ENCODE peak calls at places on chromosomes 7 and 10, in five cellular contexts. One of them, this sample, is unnamed.

GRCh38 chr7:40232242-40232929 is 97.6 kb downstream of the SUGCT start:
- DNase-seq in fibroblast of the conjunctiva: peak
- DNase-seq in naive thymus-derived CD8-positive, alpha-beta T cell: no peak
- DNase-seq in lower lobe of right lung: no peak
- DNase-seq in activated naive CD4-positive, alpha-beta T cell treated with Interleukin-2 at 50 U/mL for 16 hours: no peak
- DNase-seq in this sample: no peak

GRCh38 chr10:35089641-35090161 is 440 bp downstream of the CUL2 start:
- DNase-seq in fibroblast of the conjunctiva: no peak
- DNase-seq in naive thymus-derived CD8-positive, alpha-beta T cell: no peak
- DNase-seq in lower lobe of right lung: no peak
- DNase-seq in activated naive CD4-positive, alpha-beta T cell treated with Interleukin-2 at 50 U/mL for 16 hours: peak
- DNase-seq in this sample: no peak

GRCh38 chr10:113094114-113094486 is 144.1 kb downstream of the TCF7L2 start:
- DNase-seq in fibroblast of the conjunctiva: no peak
- DNase-seq in naive thymus-derived CD8-positive, alpha-beta T cell: no peak
- DNase-seq in lower lobe of right lung: no peak
- DNase-seq in activated naive CD4-positive, alpha-beta T cell treated with Interleukin-2 at 50 U/mL for 16 hours: no peak
- DNase-seq in this sample: no peak

GRCh38 chr7:25360471-25360870 is 132.2 kb upstream of the NPVF start:
- DNase-seq in fibroblast of the conjunctiva: no peak
- DNase-seq in naive thymus-derived CD8-positive, alpha-beta T cell: no peak
- DNase-seq in lower lobe of right lung: no peak
- DNase-seq in activated naive CD4-positive, alpha-beta T cell treated with Interleukin-2 at 50 U/mL for 16 hours: no peak
- DNase-seq in this sample: no peak

GRCh38 chr7:41573017-41573416 is 129.9 kb downstream of the INHBA start:
- DNase-seq in fibroblast of the conjunctiva: no peak
- DNase-seq in naive thymus-derived CD8-positive, alpha-beta T cell: no peak
- DNase-seq in lower lobe of right lung: no peak
- DNase-seq in activated naive CD4-positive, alpha-beta T cell treated with Interleukin-2 at 50 U/mL for 16 hours: no peak
- DNase-seq in this sample: no peak

GRCh38 chr10:71798308-71798624 is 24.9 kb upstream of the VSIR start:
- DNase-seq in fibroblast of the conjunctiva: no peak
- DNase-seq in naive thymus-derived CD8-positive, alpha-beta T cell: no peak
- DNase-seq in lower lobe of right lung: no peak
- DNase-seq in activated naive CD4-positive, alpha-beta T cell treated with Interleukin-2 at 50 U/mL for 16 hours: no peak
- DNase-seq in this sample: no peak

GRCh38 chr7:85159003-85159402 is 27.9 kb downstream of the SEMA3D start:
- DNase-seq in fibroblast of the conjunctiva: no peak
- DNase-seq in naive thymus-derived CD8-positive, alpha-beta T cell: no peak
- DNase-seq in lower lobe of right lung: no peak
- DNase-seq in activated naive CD4-positive, alpha-beta T cell treated with Interleukin-2 at 50 U/mL for 16 hours: no peak
- DNase-seq in this sample: no peak

GRCh38 chr10:110615057-110615630 is 29.0 kb upstream of the RBM20 start:
- DNase-seq in fibroblast of the conjunctiva: no peak
- DNase-seq in naive thymus-derived CD8-positive, alpha-beta T cell: no peak
- DNase-seq in lower lobe of right lung: no peak
- DNase-seq in activated naive CD4-positive, alpha-beta T cell treated with Interleukin-2 at 50 U/mL for 16 hours: no peak
- DNase-seq in this sample: no peak

GRCh38 chr10:121154310-121154709 is 303.1 kb downstream of the WDR11 start:
- DNase-seq in fibroblast of the conjunctiva: no peak
- DNase-seq in naive thymus-derived CD8-positive, alpha-beta T cell: no peak
- DNase-seq in lower lobe of right lung: no peak
- DNase-seq in activated naive CD4-positive, alpha-beta T cell treated with Interleukin-2 at 50 U/mL for 16 hours: no peak
- DNase-seq in this sample: no peak